ENCODE peak calls at places on chromosome 6, in six cellular contexts. P, O, W, C, H and K are unnamed samples.

GRCh38 chr6:133768656-133769295 is 120.1 kb upstream of the TCF21 start:
- DNase-seq in P (no peak), O (no peak), W (no peak), C (no peak), H (no peak), K (peak; percentile 19)

GRCh38 chr6:159758031-159759001 is 3.5 kb upstream of the ACAT2 start:
- DNase-seq in P (no peak), O (no peak), W (no peak), C (no peak), H (no peak), K (peak; percentile 82)

GRCh38 chr6:14977747-14978382 is 268.0 kb upstream of the JARID2 start:
- DNase-seq in P (no peak), O (no peak), W (no peak), C (no peak), H (no peak), K (no peak)

GRCh38 chr6:132128424-132128823 is 177.3 kb upstream of the CCN2 start:
- DNase-seq in P (no peak), O (no peak), W (no peak), C (no peak), H (no peak), K (no peak)

GRCh38 chr6:42136508-42137191 is 5.8 kb downstream of the C6orf132 start:
- DNase-seq in P (no peak), O (peak; percentile 46), W (peak; percentile 33), C (no peak), H (peak; percentile 83), K (peak; percentile 87)

GRCh38 chr6:11761744-11762620 is 16.6 kb downstream of the ADTRP start:
- DNase-seq in P (no peak), O (no peak), W (no peak), C (no peak), H (no peak), K (no peak)

GRCh38 chr6:121780325-121781313 is 345.2 kb downstream of the GJA1 start:
- DNase-seq in P (peak; percentile 94), O (no peak), W (no peak), C (no peak), H (peak; percentile 71), K (peak; percentile 58)

GRCh38 chr6:73514746-73515110 is 6.1 kb downstream of the EEF1A1 start:
- DNase-seq in P (no peak), O (no peak), W (no peak), C (no peak), H (no peak), K (peak; percentile 62)

GRCh38 chr6:168166627-168167026 is 87.6 kb upstream of the FRMD1 start:
- DNase-seq in P (no peak), O (no peak), W (no peak), C (no peak), H (no peak), K (no peak)

GRCh38 chr6:64050586-64050985 is 415.0 kb downstream of the PHF3 start:
- DNase-seq in P (no peak), O (no peak), W (no peak), C (no peak), H (no peak), K (no peak)

GRCh38 chr6:71187136-71187535 is 101.5 kb upstream of the OGFRL1 start:
- DNase-seq in P (no peak), O (no peak), W (no peak), C (no peak), H (no peak), K (no peak)

GRCh38 chr6:52575490-52575868 is 1.4 kb downstream of the TRAM2 start:
- DNase-seq in P (no peak), O (no peak), W (no peak), C (no peak), H (no peak), K (no peak)

GRCh38 chr6:66198062-66198624 is 491.1 kb upstream of the EYS start:
- DNase-seq in P (no peak), O (no peak), W (no peak), C (no peak), H (no peak), K (no peak)

GRCh38 chr6:127404594-127405178 is 54.5 kb downstream of the KIAA0408 start:
- DNase-seq in P (no peak), O (no peak), W (no peak), C (no peak), H (no peak), K (no peak)

GRCh38 chr6:150685860-150686259 is 86.2 kb downstream of the PLEKHG1 start:
- DNase-seq in P (no peak), O (peak; percentile 29), W (peak; percentile 41), C (peak; percentile 14), H (peak; percentile 56), K (peak; percentile 60)

GRCh38 chr6:151180321-151180720 is 59.4 kb upstream of the AKAP12 start:
- DNase-seq in P (no peak), O (no peak), W (no peak), C (no peak), H (no peak), K (no peak)

GRCh38 chr6:149723771-149724417 is 6.0 kb upstream of the LATS1 start:
- DNase-seq in P (no peak), O (peak; percentile 20), W (no peak), C (no peak), H (peak; percentile 54), K (peak; percentile 66)

GRCh38 chr6:158793432-158793831 is 25.7 kb downstream of the EZR start:
- DNase-seq in P (no peak), O (no peak), W (no peak), C (no peak), H (peak; percentile 24), K (peak; percentile 70)

GRCh38 chr6:90193359-90193758 is 103.3 kb downstream of the BACH2 start:
- DNase-seq in P (no peak), O (no peak), W (no peak), C (no peak), H (no peak), K (peak; percentile 18)

GRCh38 chr6:14804444-14805210 is 441.2 kb upstream of the JARID2 start:
- DNase-seq in P (no peak), O (no peak), W (no peak), C (no peak), H (no peak), K (peak; percentile 21)

GRCh38 chr6:21887301-21888185 is 294.0 kb downstream of the SOX4 start:
- DNase-seq in P (no peak), O (no peak), W (no peak), C (no peak), H (no peak), K (no peak)